ENCODE peak calls at places on chromosomes 16 and 17, in seven cellular contexts. C is RWPE1, G is GM12891, D is NCI-H2171, S is amniotic stem cell, K is GM20000, F is body of pancreas. V is an unnamed sample.

GRCh38 chr16:85420501-85421337 is 192.4 kb upstream of the GSE1 start:
- DNase-seq in G (peak), K (peak), S (no peak), D (no peak), C (peak), F (peak), V (peak)

GRCh38 chr16:54080524-54081008 is 206.0 kb downstream of the IRX3 start:
- DNase-seq in S (peak), G (no peak), C (peak), D (no peak), F (no peak), K (no peak), V (peak)

GRCh38 chr16:1545044-1545736 is 11.7 kb downstream of the TMEM204 start:
- DNase-seq in G (no peak), D (no peak), C (no peak), F (no peak), S (no peak), K (no peak), V (no peak)

GRCh38 chr17:45757431-45758218 is 26.5 kb upstream of the CRHR1 start:
- DNase-seq in D (no peak), F (no peak), G (no peak), K (no peak), C (no peak), S (no peak), V (no peak)

GRCh38 chr16:10965440-10966039 is 21.2 kb downstream of the CLEC16A start:
- DNase-seq in D (no peak), G (no peak), C (no peak), F (no peak), S (no peak), K (peak), V (no peak)

GRCh38 chr17:67421869-67422273 is 44.8 kb downstream of the PITPNC1 start:
- DNase-seq in K (peak), S (peak), G (no peak), F (peak), D (no peak), C (peak), V (peak)

GRCh38 chr16:12311887-12312286 is 335.4 kb downstream of the SNX29 start:
- DNase-seq in C (peak), D (no peak), K (no peak), S (no peak), G (no peak), F (no peak), V (no peak)

GRCh38 chr17:80688994-80689635 is 144.5 kb downstream of the RPTOR start:
- DNase-seq in C (no peak), F (no peak), D (no peak), S (no peak), K (no peak), G (no peak), V (no peak)

GRCh38 chr17:39208893-39209292 is 8.8 kb downstream of the RPL19 start:
- DNase-seq in C (no peak), D (peak), F (no peak), G (peak), K (peak), S (no peak), V (no peak)

GRCh38 chr16:54651851-54652770 is 278.6 kb upstream of the IRX5 start:
- DNase-seq in K (no peak), S (no peak), G (no peak), C (no peak), F (no peak), D (no peak), V (no peak)

GRCh38 chr17:50173335-50173941 is 7.6 kb downstream of the SGCA start:
- DNase-seq in G (no peak), F (no peak), S (no peak), K (no peak), D (no peak), C (no peak), V (peak)

GRCh38 chr16:25066747-25067631 is 44.6 kb upstream of the LCMT1 start:
- DNase-seq in S (peak), F (peak), G (peak), K (peak), D (peak), C (peak), V (peak)

GRCh38 chr17:61702450-61702849 is 111.4 kb upstream of the NACA2 start:
- DNase-seq in K (no peak), D (no peak), S (no peak), C (no peak), G (no peak), F (no peak), V (no peak)

GRCh38 chr17:39800540-39800939 is 62.8 kb downstream of the GRB7 start:
- DNase-seq in G (no peak), K (peak), D (no peak), F (no peak), C (no peak), S (no peak), V (no peak)

GRCh38 chr17:6137716-6138502 is 67.7 kb downstream of the WSCD1 start:
- DNase-seq in S (no peak), G (no peak), C (no peak), D (no peak), F (no peak), K (no peak), V (no peak)